ENCODE peak calls at places on chromosomes 12 and 14, in eight cellular contexts. S, L, Q, M, N, F, P and G are unnamed samples.

GRCh38 chr12:109586385-109587296 is 13.0 kb downstream of the MVK start:
- DNase-seq in S (no peak), L (no peak), Q (no peak), M (no peak), N (no peak), F (no peak), P (no peak), G (no peak)

GRCh38 chr14:64760146-64760755 is 56.0 kb downstream of the PLEKHG3 start:
- DNase-seq in S (peak; percentile 11), L (peak; percentile 77), Q (peak; percentile 25), M (peak; percentile 61), N (peak; percentile 91), F (peak; percentile 39), P (no peak), G (peak; percentile 45)

GRCh38 chr12:75579552-75579951 is 68.1 kb upstream of the KRR1 start:
- DNase-seq in S (no peak), L (no peak), Q (no peak), M (no peak), N (no peak), F (no peak), P (no peak), G (no peak)

GRCh38 chr14:104870368-104871144 is 5.5 kb downstream of the CEP170B start:
- DNase-seq in S (no peak), L (peak; percentile 69), Q (no peak), M (peak; percentile 26), N (peak; percentile 45), F (no peak), P (no peak), G (no peak)

GRCh38 chr14:45664668-45665356 is 411.8 kb upstream of the MIS18BP1 start:
- DNase-seq in S (no peak), L (no peak), Q (no peak), M (no peak), N (no peak), F (no peak), P (no peak), G (no peak)

GRCh38 chr12:120229583-120230325 is 28.8 kb upstream of the RPLP0 start:
- DNase-seq in S (peak; percentile 46), L (no peak), Q (peak; percentile 61), M (peak; percentile 30), N (no peak), F (no peak), P (no peak), G (peak; percentile 54)

GRCh38 chr12:64633940-64634337 is 23.6 kb downstream of the RASSF3 start:
- DNase-seq in S (peak; percentile 79), L (peak; percentile 78), Q (peak; percentile 86), M (peak; percentile 39), N (peak; percentile 58), F (peak; percentile 61), P (no peak), G (peak; percentile 80)

GRCh38 chr14:96661244-96661969 is 135.8 kb upstream of the VRK1 start:
- DNase-seq in S (no peak), L (no peak), Q (no peak), M (no peak), N (no peak), F (no peak), P (no peak), G (no peak)

GRCh38 chr12:1606021-1606622 is 11.7 kb upstream of the FBXL14 start:
- DNase-seq in S (peak; percentile 88), L (peak; percentile 96), Q (peak; percentile 95), M (peak; percentile 89), N (peak; percentile 80), F (peak; percentile 92), P (peak; percentile 72), G (peak; percentile 90)

GRCh38 chr14:68104518-68104917 is 284.9 kb downstream of the RAD51B start:
- DNase-seq in S (peak; percentile 69), L (no peak), Q (peak; percentile 79), M (no peak), N (no peak), F (no peak), P (peak; percentile 93), G (peak; percentile 73)

GRCh38 chr12:114395755-114396152 is 10.2 kb downstream of the TBX5 start:
- DNase-seq in S (peak; percentile 81), L (no peak), Q (peak; percentile 90), M (no peak), N (no peak), F (no peak), P (no peak), G (peak; percentile 67)

GRCh38 chr14:106395460-106396050 is 869.2 kb downstream of the TMEM121 start:
- DNase-seq in S (no peak), L (no peak), Q (no peak), M (no peak), N (no peak), F (no peak), P (no peak), G (no peak)

GRCh38 chr14:73058923-73059311 is 583 bp downstream of the RBM25 start:
- DNase-seq in S (peak; percentile 29), L (no peak), Q (peak; percentile 42), M (no peak), N (peak; percentile 47), F (peak; percentile 30), P (peak; percentile 10), G (peak; percentile 30)

GRCh38 chr12:65832217-65832616 is 7.9 kb downstream of the HMGA2 start:
- DNase-seq in S (no peak), L (no peak), Q (peak; percentile 27), M (no peak), N (no peak), F (no peak), P (no peak), G (no peak)

GRCh38 chr12:2395352-2395977 is 342.7 kb downstream of the CACNA1C start:
- DNase-seq in S (peak; percentile 46), L (peak; percentile 76), Q (peak; percentile 65), M (peak; percentile 34), N (peak; percentile 52), F (no peak), P (peak; percentile 8), G (peak; percentile 38)

GRCh38 chr12:49017764-49018281 is 753 bp downstream of the PRKAG1 start:
- DNase-seq in S (no peak), L (no peak), Q (peak; percentile 65), M (peak; percentile 52), N (no peak), F (peak; percentile 19), P (no peak), G (peak; percentile 53)

GRCh38 chr14:65791551-65791981 is 379.0 kb downstream of the FUT8 start:
- DNase-seq in S (no peak), L (no peak), Q (peak; percentile 50), M (no peak), N (no peak), F (no peak), P (no peak), G (peak; percentile 35)

GRCh38 chr14:73591690-73592448 is at the start of gene ACOT4:
- DNase-seq in S (peak; percentile 15), L (peak; percentile 80), Q (peak; percentile 62), M (no peak), N (peak; percentile 49), F (no peak), P (no peak), G (no peak)

GRCh38 chr12:53052419-53053222 is 2.8 kb downstream of the TNS2 start:
- DNase-seq in S (peak; percentile 92), L (peak; percentile 92), Q (peak; percentile 93), M (peak; percentile 92), N (no peak), F (peak; percentile 92), P (no peak), G (peak; percentile 84)

GRCh38 chr12:112183591-112184021 is 58.2 kb downstream of the TRAFD1 start:
- DNase-seq in S (no peak), L (no peak), Q (no peak), M (no peak), N (no peak), F (no peak), P (no peak), G (no peak)

GRCh38 chr12:76878045-76878898 is 547 bp downstream of the CSRP2 start:
- DNase-seq in S (peak; percentile 8), L (no peak), Q (peak; percentile 33), M (peak; percentile 19), N (peak; percentile 70), F (peak; percentile 27), P (no peak), G (no peak)

GRCh38 chr14:99654235-99655000 is 9.5 kb downstream of the HHIPL1 start:
- DNase-seq in S (peak; percentile 79), L (no peak), Q (peak; percentile 77), M (peak; percentile 36), N (peak; percentile 33), F (peak; percentile 63), P (peak; percentile 73), G (peak; percentile 78)

GRCh38 chr12:76952995-76953394 is 74.2 kb upstream of the CSRP2 start:
- DNase-seq in S (no peak), L (no peak), Q (peak; percentile 11), M (no peak), N (no peak), F (no peak), P (no peak), G (no peak)

DNA sequence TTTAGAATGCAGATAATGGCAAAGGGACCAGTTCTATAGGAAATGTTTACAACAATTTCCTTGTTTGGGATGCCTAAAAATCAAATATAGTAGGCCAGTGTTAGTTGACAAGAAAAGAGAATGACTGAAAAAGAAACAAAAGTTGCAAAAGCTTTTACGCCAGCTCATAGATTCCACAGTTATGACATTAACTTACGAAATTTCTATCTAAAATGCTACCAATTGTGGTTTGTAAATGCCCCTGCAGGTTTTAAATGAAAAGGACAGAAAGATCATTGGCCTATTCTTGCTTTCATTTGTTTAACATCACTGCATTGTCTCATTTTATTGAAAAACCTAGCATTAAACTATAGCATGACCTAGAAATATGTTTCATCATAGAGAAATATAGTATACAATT is 345.8 kb downstream of the CCDC91 start:
- DNase-seq in S (peak; percentile 87), L (no peak), Q (peak; percentile 82), M (no peak), N (no peak), F (no peak), P (no peak), G (peak; percentile 85)
- TF ChIP-seq CTCF in S (no peak), L (no peak), Q (no peak), M (no peak), N (no peak), F (no peak), P (no peak), G (peak; percentile 24)

GRCh38 chr12:124435806-124436345 is 131.5 kb downstream of the NCOR2 start:
- DNase-seq in S (no peak), L (no peak), Q (no peak), M (no peak), N (no peak), F (no peak), P (no peak), G (no peak)
- H3K4me3 ChIP-seq in S (no peak overlapping the region), L (no peak overlapping the region), Q (no peak overlapping the region), M (no peak overlapping the region), N (no peak overlapping the region), F (no peak overlapping the region), P (no peak overlapping the region), G (no peak overlapping the region)

GRCh38 chr14:35766036-35766699 is 42.9 kb downstream of the RALGAPA1 start:
- DNase-seq in S (no peak), L (no peak), Q (no peak), M (no peak), N (no peak), F (no peak), P (no peak), G (peak; percentile 8)
- TF ChIP-seq CTCF in S (no peak), L (no peak), Q (no peak), M (no peak), N (no peak), F (no peak), P (no peak), G (no peak)

GRCh38 chr14:59463773-59464650 is 1.2 kb downstream of the GPR135 start:
- DNase-seq in S (no peak), L (peak; percentile 68), Q (peak; percentile 20), M (no peak), N (no peak), F (no peak), P (no peak), G (no peak)
- H3K4me3 ChIP-seq in S (peak overlapping the region; percentile 50), L (peak overlapping the region; percentile 65), Q (peak overlapping the region; percentile 46), M (peak overlapping the region; percentile 80), N (no peak overlapping the region), F (peak overlapping the region; percentile 65), P (peak overlapping the region; percentile 58), G (peak overlapping the region; percentile 43)